ENCODE peak calls at places on chromosome 18, in four cellular contexts. A is epithelial cell of proximal tubule, J is upper lobe of left lung, R is B cell. E is an unnamed sample.

GRCh38 chr18:64679121-64679520 is 530.2 kb upstream of the LINC00305 start:
- DNase-seq in R (no peak), A (no peak), J (no peak), E (no peak)

GRCh38 chr18:35641467-35641866 is 59.9 kb downstream of the GALNT1 start:
- DNase-seq in A (no peak), J (no peak), R (no peak), E (no peak)

GRCh38 chr18:53937037-53937436 is 287.4 kb downstream of the MBD2 start:
- DNase-seq in A (no peak), R (no peak), J (no peak), E (no peak)

GRCh38 chr18:27808678-27809077 is 368.3 kb downstream of the CDH2 start:
- DNase-seq in J (no peak), A (no peak), R (no peak), E (no peak)

GRCh38 chr18:48790226-48790863 is 160.4 kb downstream of the SMAD7 start:
- DNase-seq in J (peak), R (no peak), A (no peak), E (no peak)

GRCh38 chr18:22827741-22828140 is 105.4 kb upstream of the RBBP8 start:
- DNase-seq in R (no peak), J (no peak), A (no peak), E (no peak)

GRCh38 chr18:79587298-79588125 is 92.1 kb upstream of the CTDP1 start:
- DNase-seq in A (no peak), R (no peak), J (no peak), E (no peak)

GRCh38 chr18:2213905-2214304 is 357.4 kb downstream of the METTL4 start:
- DNase-seq in R (no peak), J (no peak), A (no peak), E (no peak)

GRCh38 chr18:33755918-33756590 is 178.0 kb downstream of the ASXL3 start:
- DNase-seq in A (peak), J (no peak), R (no peak), E (no peak)

DNA sequence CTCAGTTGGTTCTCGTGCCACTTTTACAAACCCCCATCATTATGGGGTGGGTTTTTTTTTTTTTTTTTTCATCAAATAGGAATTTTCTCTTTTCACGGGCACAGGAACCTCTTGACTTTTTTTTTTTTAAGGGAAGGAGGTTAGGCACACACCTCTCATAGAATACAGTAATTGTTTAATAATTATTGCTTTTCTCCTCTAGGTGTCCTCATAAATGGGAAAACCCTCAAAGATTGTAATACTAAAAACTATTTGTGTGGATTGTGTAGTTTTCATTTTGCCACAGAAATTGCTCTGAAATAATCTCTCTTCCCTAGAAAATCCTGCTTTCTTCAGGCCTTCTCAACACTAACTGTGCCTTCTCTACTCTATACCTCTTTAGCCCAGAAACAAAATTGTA is 147.3 kb downstream of the GREB1L start:
- DNase-seq in J (no peak), R (no peak), A (no peak), E (no peak)
- TF ChIP-seq CTCF in J (no peak), R (no peak), A (peak), E (peak)

DNA sequence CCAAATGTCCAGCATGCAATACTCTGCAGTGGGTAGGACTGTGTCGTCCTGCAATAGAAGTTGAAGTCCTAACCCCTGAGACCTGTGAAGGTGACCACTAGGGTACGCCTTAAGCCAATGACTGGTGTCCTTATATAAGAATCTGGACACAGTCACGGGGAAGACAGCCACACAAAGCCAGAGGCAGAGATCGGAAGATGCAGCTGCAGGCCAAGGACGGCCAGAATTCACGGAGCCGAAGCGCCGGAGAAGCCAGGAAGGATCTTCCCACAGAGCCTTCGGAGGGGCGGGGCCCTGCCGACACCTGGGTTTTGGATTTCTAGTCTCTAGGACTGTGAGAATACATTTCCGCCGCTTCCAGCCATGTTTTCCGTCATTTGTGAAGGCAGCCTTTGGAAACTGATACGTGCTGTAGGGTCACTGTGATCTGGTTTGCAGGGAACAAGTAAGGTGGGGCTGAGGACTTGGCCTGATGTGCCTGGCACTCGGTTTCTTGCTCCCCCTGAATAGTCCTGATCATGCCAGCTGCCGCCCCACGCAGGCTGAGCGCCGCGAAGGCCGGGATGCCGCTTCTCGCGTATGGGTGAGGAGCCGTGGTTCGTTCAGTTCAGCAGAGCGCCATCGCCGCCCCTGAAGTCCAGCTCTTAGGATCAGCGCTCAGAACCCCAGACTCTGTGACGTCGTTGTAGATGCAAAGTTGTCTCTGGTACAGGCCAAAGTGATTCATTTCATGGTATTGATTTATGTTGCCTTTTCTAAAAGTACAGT is 38.7 kb downstream of the PTGR3 start:
- DNase-seq in R (no peak), J (peak), A (no peak), E (no peak)
- TF ChIP-seq CTCF in R (no peak), J (no peak), A (no peak), E (no peak)

DNA sequence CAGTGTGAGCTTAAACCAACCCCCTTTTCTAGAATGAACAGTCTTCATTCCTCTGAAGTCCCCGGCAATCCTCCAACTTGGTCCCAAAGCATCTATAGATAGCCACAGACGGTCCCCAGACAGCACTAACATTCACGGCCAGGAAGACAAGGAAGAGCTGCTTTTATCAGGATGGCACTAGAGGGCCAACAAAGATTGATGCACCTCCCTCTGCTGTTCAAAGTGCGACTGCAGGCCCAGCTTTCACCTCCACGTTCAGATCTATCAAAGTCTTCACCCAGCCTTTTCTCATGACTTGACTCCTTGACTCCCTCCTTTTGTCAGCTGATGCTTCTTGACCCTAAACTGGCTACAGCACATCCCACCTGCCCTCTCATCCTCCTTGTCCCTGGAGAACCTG is 54.3 kb downstream of the RNF152 start:
- DNase-seq in A (no peak), J (no peak), R (no peak), E (no peak)
- TF ChIP-seq CTCF in A (no peak), J (no peak), R (no peak), E (no peak)

GRCh38 chr18:76273036-76273545 is 222.0 kb downstream of the ZNF516 start:
- DNase-seq in R (no peak), A (no peak), J (no peak), E (no peak)

GRCh38 chr18:76273956-76274355 is 221.1 kb downstream of the ZNF516 start:
- DNase-seq in R (no peak), A (no peak), J (peak), E (no peak)

GRCh38 chr18:76275913-76276312 is 219.1 kb downstream of the ZNF516 start:
- DNase-seq in A (no peak), R (no peak), J (no peak), E (no peak)

GRCh38 chr18:76274470-76275289 is 220.4 kb downstream of the ZNF516 start:
- DNase-seq in J (peak), R (no peak), A (no peak), E (peak)
- TF ChIP-seq CTCF in J (no peak), R (no peak), A (peak), E (peak)